ENCODE peak calls at places on chromosomes 16 and 17, in six cellular contexts. R is GM23248, M is IMR-90, L is fibroblast of lung, G is hepatocyte, T is neuronal stem cell. Y is an unnamed sample. For H3K4me1, the result is how much of the 10 kb centered on the place peaks cover.

GRCh38 chr17:50533720-50534148 is 1.2 kb downstream of the EPN3 start:
- DNase-seq in R (peak), M (peak), L (peak), G (peak), T (no peak), Y (no peak)

GRCh38 chr17:37062036-37062435 is 113.3 kb downstream of the AATF start:
- DNase-seq in R (no peak), M (no peak), L (no peak), G (no peak), T (no peak), Y (no peak)

GRCh38 chr17:968812-969766 is 10.5 kb downstream of the NXN start:
- DNase-seq in R (peak), M (no peak), L (no peak), G (peak), T (no peak), Y (no peak)

GRCh38 chr17:14302421-14303099 is 1.7 kb downstream of the HS3ST3B1 start:
- DNase-seq in R (peak), M (peak), L (peak), G (peak), T (peak), Y (peak)

GRCh38 chr16:69338557-69339288 is 641 bp downstream of the COG8 start:
- DNase-seq in R (no peak), M (no peak), L (no peak), G (no peak), T (no peak), Y (no peak)

GRCh38 chr17:78900816-78901215 is 2.2 kb downstream of the CEP295NL start:
- DNase-seq in R (no peak), M (no peak), L (no peak), G (no peak), T (no peak), Y (no peak)

GRCh38 chr17:16465861-16466338 is 26.1 kb downstream of the LRRC75A start:
- DNase-seq in R (no peak), M (no peak), L (no peak), G (peak), T (no peak), Y (no peak)

GRCh38 chr17:80780381-80781187 is 211.1 kb upstream of the CHMP6 start:
- DNase-seq in R (peak), M (peak), L (no peak), G (peak), T (no peak), Y (peak)

GRCh38 chr17:12955521-12955920 is 62.3 kb downstream of the ELAC2 start:
- DNase-seq in R (no peak), M (no peak), L (no peak), G (no peak), T (no peak), Y (no peak)

GRCh38 chr17:44082206-44082605 is 11.7 kb downstream of the G6PC3 start:
- DNase-seq in R (no peak), M (no peak), L (no peak), G (no peak), T (no peak), Y (no peak)

GRCh38 chr17:78839762-78840529 is 668 bp downstream of the USP36 start:
- DNase-seq in R (peak), M (peak), L (peak), G (peak), T (peak), Y (peak)

GRCh38 chr16:24075929-24076716 is 180.0 kb upstream of the CACNG3 start:
- DNase-seq in R (peak), M (no peak), L (no peak), G (peak), T (no peak), Y (no peak)

GRCh38 chr16:49343291-49343690 is 30.3 kb upstream of the C16orf78 start:
- DNase-seq in R (no peak), M (no peak), L (no peak), G (no peak), T (no peak), Y (no peak)

GRCh38 chr17:50918933-50919296 is 52.8 kb upstream of the TOB1 start:
- DNase-seq in R (peak), M (peak), L (no peak), G (peak), T (no peak), Y (no peak)

GRCh38 chr16:22189473-22190168 is 16.5 kb upstream of the EEF2K start:
- DNase-seq in R (peak), M (peak), L (peak), G (peak), T (no peak), Y (no peak)

GRCh38 chr17:49482144-49482817 is 12.8 kb upstream of the NGFR start:
- DNase-seq in R (peak), M (peak), L (no peak), G (no peak), T (no peak), Y (no peak)

GRCh38 chr17:32281011-32281451 is 15.4 kb downstream of the RHBDL3 start:
- DNase-seq in R (no peak), M (no peak), L (no peak), G (no peak), T (peak), Y (no peak)

GRCh38 chr17:31548709-31549108 is 157.2 kb downstream of the RAB11FIP4 start:
- DNase-seq in R (no peak), M (no peak), L (no peak), G (no peak), T (no peak), Y (peak)

GRCh38 chr16:89505204-89506112 is 2.7 kb upstream of the SPG7 start:
- DNase-seq in R (peak), M (peak), L (peak), G (peak), T (no peak), Y (peak)

GRCh38 chr17:13626703-13627102 is 25.0 kb upstream of the HS3ST3A1 start:
- DNase-seq in R (peak), M (peak), L (peak), G (no peak), T (no peak), Y (no peak)

GRCh38 chr17:18008496-18009268 is 30.3 kb downstream of the ATPAF2 start:
- DNase-seq in R (peak), M (peak), L (no peak), G (no peak), T (no peak), Y (no peak)

GRCh38 chr17:38897176-38897575 is 27.3 kb downstream of the LASP1 start:
- DNase-seq in R (no peak), M (peak), L (no peak), G (no peak), T (no peak), Y (no peak)

GRCh38 chr17:78934681-78935418 is 9.7 kb upstream of the TIMP2 start:
- DNase-seq in R (peak), M (peak), L (no peak), G (no peak), T (no peak), Y (no peak)

GRCh38 chr16:31508706-31509523 is 724 bp upstream of the RUSF1 start:
- DNase-seq in R (peak), M (peak), L (peak), G (no peak), T (no peak), Y (no peak)

GRCh38 chr17:47633996-47634395 is 15.7 kb upstream of the KPNB1 start:
- DNase-seq in R (no peak), M (no peak), L (no peak), G (no peak), T (no peak), Y (no peak)

GRCh38 chr17:63223212-63223911 is 222.7 kb downstream of the CYB561 start:
- DNase-seq in R (no peak), M (no peak), L (no peak), G (no peak), T (no peak), Y (no peak)

GRCh38 chr17:77036841-77037381 is 103.9 kb upstream of the SEC14L1 start:
- DNase-seq in R (no peak), M (no peak), L (no peak), G (no peak), T (no peak), Y (peak)

GRCh38 chr16:18799500-18799899 is 1.8 kb downstream of the ARL6IP1 start:
- DNase-seq in R (no peak), M (no peak), L (no peak), G (no peak), T (no peak), Y (no peak)

GRCh38 chr17:1231456-1231855 is 38.8 kb upstream of the BHLHA9 start:
- DNase-seq in R (peak), M (no peak), L (no peak), G (no peak), T (no peak), Y (no peak)

GRCh38 chr17:27929990-27930389 is 36.8 kb upstream of the LYRM9 start:
- DNase-seq in R (no peak), M (peak), L (no peak), G (no peak), T (no peak), Y (no peak)

GRCh38 chr17:6654816-6655731 is 3.5 kb downstream of the C17orf100 start:
- DNase-seq in R (no peak), M (no peak), L (no peak), G (peak), T (no peak), Y (no peak)

GRCh38 chr16:68235882-68236803 is at the start of gene ESRP2:
- DNase-seq in R (peak), M (no peak), L (no peak), G (peak), T (no peak), Y (no peak)

GRCh38 chr17:12536472-12536871 is 129.2 kb upstream of the MYOCD start:
- DNase-seq in R (peak), M (peak), L (peak), G (no peak), T (no peak), Y (no peak)

GRCh38 chr16:23952128-23953041 is 116.6 kb downstream of the PRKCB start:
- DNase-seq in R (no peak), M (peak), L (no peak), G (peak), T (peak), Y (no peak)

GRCh38 chr16:683396-684066 is 603 bp downstream of the JMJD8 start:
- DNase-seq in R (peak), M (no peak), L (no peak), G (peak), T (no peak), Y (peak)

GRCh38 chr16:686459-687260 is 2.5 kb upstream of the JMJD8 start:
- DNase-seq in R (no peak), M (no peak), L (no peak), G (no peak), T (no peak), Y (no peak)

GRCh38 chr16:685967-686366 is 1.8 kb upstream of the JMJD8 start:
- DNase-seq in R (peak), M (peak), L (peak), G (peak), T (no peak), Y (no peak)

GRCh38 chr16:684067-684794 is at the start of gene JMJD8:
- DNase-seq in R (peak), M (peak), L (peak), G (peak), T (peak), Y (peak)

GRCh38 chr16:684961-685696 is 995 bp upstream of the JMJD8 start:
- DNase-seq in R (no peak), M (no peak), L (no peak), G (no peak), T (no peak), Y (no peak)
- H3K4me1 ChIP-seq in R (under half), M (under half), L (under half), G (under half), T (under half), Y (under half)

GRCh38 chr17:66227212-66228045 is 1.8 kb downstream of the APOH start:
- DNase-seq in R (no peak), M (no peak), L (no peak), G (no peak), T (no peak), Y (no peak)

GRCh38 chr17:66228887-66229782 is at the start of gene APOH:
- DNase-seq in R (no peak), M (no peak), L (no peak), G (peak), T (no peak), Y (no peak)

GRCh38 chr17:66229783-66230538 is 746 bp upstream of the APOH start:
- DNase-seq in R (no peak), M (no peak), L (no peak), G (no peak), T (no peak), Y (no peak)

GRCh38 chr17:66233023-66233753 is 4.0 kb upstream of the APOH start:
- DNase-seq in R (no peak), M (no peak), L (no peak), G (no peak), T (no peak), Y (no peak)

GRCh38 chr17:66230918-66231543 is 1.8 kb upstream of the APOH start:
- DNase-seq in R (no peak), M (no peak), L (peak), G (no peak), T (no peak), Y (no peak)
- H2AFZ ChIP-seq in R (no peak), M (no peak), L (no peak), G (no peak), T (no peak), Y (no peak)

GRCh38 chr17:45431531-45432404 is 902 bp downstream of the ARHGAP27 start:
- DNase-seq in R (peak), M (peak), L (no peak), G (peak), T (no peak), Y (peak)

GRCh38 chr17:45430006-45430737 is 2.5 kb downstream of the ARHGAP27 start:
- DNase-seq in R (peak), M (no peak), L (no peak), G (no peak), T (no peak), Y (no peak)

GRCh38 chr17:45429338-45430005 is 3.2 kb downstream of the ARHGAP27 start:
- DNase-seq in R (peak), M (no peak), L (no peak), G (peak), T (no peak), Y (no peak)

GRCh38 chr17:45432405-45433113 is at the start of gene ARHGAP27:
- DNase-seq in R (peak), M (no peak), L (no peak), G (peak), T (no peak), Y (peak)

DNA sequence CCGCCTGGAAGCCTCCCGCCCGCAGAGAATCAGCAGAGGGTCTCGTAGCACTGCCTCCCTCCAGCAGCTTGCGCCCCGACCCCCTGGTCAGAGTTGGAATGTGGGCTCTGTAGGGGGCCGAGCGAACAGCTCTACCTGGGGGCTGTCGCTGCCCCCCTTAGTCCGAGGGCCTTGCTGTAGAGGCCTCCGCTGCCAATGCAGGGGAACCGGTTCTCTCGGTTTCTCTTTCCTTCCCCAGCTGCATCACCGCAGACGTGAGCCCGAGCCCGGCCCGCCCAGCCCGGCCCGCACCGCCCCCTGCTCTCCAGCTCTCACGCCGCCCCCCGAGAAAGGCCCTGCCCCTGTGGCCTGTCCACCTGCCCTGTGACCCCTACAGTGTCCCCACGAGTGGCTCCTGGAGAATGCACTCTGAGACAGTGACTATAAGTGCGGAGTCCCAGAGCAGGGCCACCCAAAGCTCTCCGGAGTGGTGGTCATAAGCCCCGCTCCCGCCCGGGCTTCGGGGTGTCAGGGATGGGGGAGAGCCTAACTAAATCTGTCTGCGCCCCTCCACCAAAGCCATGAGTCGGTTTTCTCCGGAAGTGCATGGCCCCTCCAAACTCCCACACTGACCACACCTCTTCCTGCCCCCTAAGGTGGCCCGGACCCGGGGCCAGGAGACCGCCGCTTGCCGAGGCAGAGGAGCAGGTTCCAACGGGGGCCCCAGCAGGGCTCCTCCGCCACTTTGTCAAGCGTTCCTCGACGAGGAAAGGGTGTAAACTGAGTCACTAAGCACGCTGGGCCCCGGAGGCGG is 1.7 kb downstream of the ARHGAP27 start:
- DNase-seq in R (peak), M (no peak), L (no peak), G (peak), T (no peak), Y (no peak)
- H3K4me1 ChIP-seq in R (under half), M (under half), L (under half), G (under half), T (under half), Y (half or more)

GRCh38 chr17:56680676-56681075 is 87.2 kb downstream of the NOG start:
- DNase-seq in R (no peak), M (no peak), L (no peak), G (no peak), T (no peak), Y (no peak)

GRCh38 chr17:56679767-56680422 is 86.4 kb downstream of the NOG start:
- DNase-seq in R (peak), M (no peak), L (no peak), G (no peak), T (no peak), Y (peak)

GRCh38 chr17:56678249-56679144 is 85.0 kb downstream of the NOG start:
- DNase-seq in R (peak), M (no peak), L (no peak), G (peak), T (peak), Y (peak)

GRCh38 chr17:56676807-56677206 is 83.3 kb downstream of the NOG start:
- DNase-seq in R (peak), M (no peak), L (no peak), G (no peak), T (no peak), Y (no peak)

GRCh38 chr17:56679148-56679766 is 85.8 kb downstream of the NOG start:
- DNase-seq in R (peak), M (peak), L (peak), G (peak), T (peak), Y (peak)
- H2AFZ ChIP-seq in R (peak), M (peak), L (peak), G (peak), T (peak), Y (no peak)

GRCh38 chr16:3957344-3957980 is 76.9 kb upstream of the CREBBP start:
- DNase-seq in R (no peak), M (no peak), L (no peak), G (no peak), T (no peak), Y (no peak)
- H3K4me1 ChIP-seq in R (under half), M (under half), L (under half), G (under half), T (under half), Y (under half)

GRCh38 chr17:42673266-42673884 is 3.4 kb downstream of the PLEKHH3 start:
- DNase-seq in R (no peak), M (no peak), L (no peak), G (no peak), T (no peak), Y (no peak)
- H2AFZ ChIP-seq in R (no peak), M (peak), L (no peak), G (no peak), T (no peak), Y (no peak)

GRCh38 chr16:20987049-20987448 is 86.5 kb downstream of the LYRM1 start:
- DNase-seq in R (no peak), M (no peak), L (no peak), G (no peak), T (no peak), Y (no peak)
- H3K4me1 ChIP-seq in R (under half), M (under half), L (under half), G (under half), T (under half), Y (under half)

GRCh38 chr16:1947369-1947670 is 4.3 kb upstream of the MSRB1 start:
- DNase-seq in R (no peak), M (no peak), L (no peak), G (no peak), T (no peak), Y (no peak)

GRCh38 chr16:1949507-1949906 is 5.0 kb downstream of the RPL3L start:
- DNase-seq in R (no peak), M (no peak), L (no peak), G (no peak), T (no peak), Y (no peak)

GRCh38 chr16:1950047-1950446 is 4.4 kb downstream of the RPL3L start:
- DNase-seq in R (peak), M (no peak), L (no peak), G (no peak), T (no peak), Y (no peak)

GRCh38 chr16:1953734-1954133 is 755 bp downstream of the RPL3L start:
- DNase-seq in R (no peak), M (no peak), L (no peak), G (peak), T (no peak), Y (no peak)

DNA sequence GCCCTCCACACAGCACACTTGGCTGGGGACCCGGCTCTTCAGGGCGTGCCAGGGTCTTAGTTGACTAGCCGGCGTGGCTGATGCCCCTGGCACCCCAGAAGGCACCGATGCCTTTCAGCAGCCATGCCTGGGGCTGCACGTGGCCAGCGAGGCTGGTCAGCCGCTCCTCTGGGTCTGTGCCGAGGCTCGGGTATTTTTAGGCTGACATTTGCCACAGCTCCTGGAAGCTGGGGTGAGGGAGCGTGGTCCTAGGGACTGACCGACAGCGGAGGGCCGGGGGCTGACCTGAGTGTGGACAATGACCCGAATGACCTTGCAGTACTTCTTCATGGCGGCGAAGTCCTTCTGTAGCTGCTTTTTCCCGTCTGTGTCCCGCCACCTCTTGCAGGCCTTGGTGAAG is 3.9 kb downstream of the RPL3L start:
- DNase-seq in R (no peak), M (no peak), L (no peak), G (no peak), T (no peak), Y (no peak)
- H2AFZ ChIP-seq in R (no peak), M (no peak), L (no peak), G (no peak), T (peak), Y (no peak)

Y was measured in Karpas-422.